ENCODE peak calls at places on chromosomes 7 and 10, in five cellular contexts. U is AG09309, M is PC-3, Y is A549, R is ascending aorta. L is an unnamed sample.

GRCh38 chr7:47710201-47710935 is 128.5 kb upstream of the TNS3 start:
- DNase-seq in M (no peak), Y (no peak), U (no peak), R (no peak), L (peak)

GRCh38 chr10:117460846-117461765 is 81.4 kb upstream of the EMX2 start:
- DNase-seq in M (peak), R (no peak), Y (no peak), U (peak), L (no peak)

GRCh38 chr7:99499356-99499712 is 747 bp downstream of the ZNF394 start:
- DNase-seq in Y (peak), R (no peak), U (no peak), M (no peak), L (no peak)

GRCh38 chr7:290554-291301 is 758 bp downstream of the FOXL3 start:
- DNase-seq in R (peak), Y (no peak), U (no peak), M (no peak), L (no peak)

GRCh38 chr7:101916876-101917275 is 99.5 kb downstream of the CUX1 start:
- DNase-seq in Y (no peak), M (no peak), R (no peak), U (no peak), L (no peak)

GRCh38 chr7:87747681-87748080 is 119.5 kb downstream of the RUNDC3B start:
- DNase-seq in Y (no peak), M (no peak), R (no peak), U (no peak), L (no peak)

GRCh38 chr10:103967433-103968142 is 648 bp downstream of the SLK start:
- DNase-seq in R (peak), U (no peak), Y (peak), M (peak), L (no peak)

GRCh38 chr7:5484921-5485320 is 61.3 kb upstream of the TNRC18 start:
- DNase-seq in M (no peak), U (no peak), R (no peak), Y (no peak), L (no peak)

GRCh38 chr10:126252884-126253612 is 135.2 kb downstream of the ADAM12 start:
- DNase-seq in M (peak), Y (peak), R (no peak), U (peak), L (peak)

GRCh38 chr10:124693801-124694416 is 50.3 kb downstream of the FAM53B start:
- DNase-seq in U (no peak), Y (no peak), R (no peak), M (no peak), L (peak)

GRCh38 chr10:22600516-22600915 is 113.9 kb downstream of the PIP4K2A start:
- DNase-seq in Y (no peak), M (no peak), R (no peak), U (no peak), L (no peak)
- H3K4me3 ChIP-seq in Y (no peak), M (no peak), R (no peak), U (no peak), L (no peak)

GRCh38 chr10:74104996-74105395 is 45.6 kb downstream of the AP3M1 start:
- DNase-seq in M (no peak), R (no peak), Y (no peak), U (no peak), L (no peak)

GRCh38 chr10:74107391-74107790 is 43.2 kb downstream of the AP3M1 start:
- DNase-seq in R (no peak), U (no peak), Y (no peak), M (no peak), L (no peak)

GRCh38 chr10:74099836-74100235 is 50.8 kb downstream of the AP3M1 start:
- DNase-seq in R (no peak), M (no peak), U (no peak), Y (no peak), L (no peak)

GRCh38 chr10:74104480-74104879 is 46.1 kb downstream of the AP3M1 start:
- DNase-seq in R (no peak), U (no peak), M (no peak), Y (no peak), L (no peak)

GRCh38 chr10:74103560-74104248 is 46.9 kb downstream of the AP3M1 start:
- DNase-seq in M (peak), Y (peak), R (no peak), U (no peak), L (peak)
- TF ChIP-seq CTCF in M (peak), Y (peak), R (peak), U (peak), L (peak)

GRCh38 chr10:21498416-21498815 is 27.1 kb downstream of the SKIDA1 start:
- DNase-seq in R (no peak), U (no peak), Y (no peak), M (no peak), L (no peak)
- H3K4me3 ChIP-seq in R (no peak), U (no peak), Y (no peak), M (no peak), L (no peak)

DNA sequence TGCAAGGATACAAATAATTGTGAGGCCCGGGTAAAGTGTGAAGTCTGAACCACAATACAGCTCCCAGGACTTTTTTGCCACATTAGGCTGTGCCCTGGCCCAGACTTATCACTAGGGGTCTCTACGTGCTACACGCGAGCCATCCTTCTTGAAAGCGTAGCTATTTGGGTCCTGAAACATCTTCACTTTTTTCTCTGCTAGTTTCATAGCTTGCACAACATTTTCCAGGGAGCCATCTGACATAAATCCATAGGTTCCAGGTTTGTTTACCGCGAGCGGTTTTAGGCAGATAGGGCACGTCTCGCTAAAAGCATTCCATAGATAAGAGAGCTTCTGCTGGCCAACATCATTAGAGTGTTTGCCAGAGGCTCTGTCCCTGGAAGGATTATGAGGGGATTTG is 226.5 kb downstream of the RPS24 start:
- DNase-seq in U (no peak), M (no peak), Y (no peak), R (no peak), L (peak)
- TF ChIP-seq CTCF in U (no peak), M (peak), Y (no peak), R (no peak), L (peak)

GRCh38 chr10:123392182-123392930 is 238.2 kb downstream of the BUB3 start:
- DNase-seq in R (peak), M (no peak), U (no peak), Y (no peak), L (no peak)
- H3K4me3 ChIP-seq in R (no peak), M (no peak), U (no peak), Y (no peak), L (no peak)

GRCh38 chr7:34158754-34159153 is 253.4 kb downstream of the BMPER start:
- DNase-seq in M (no peak), R (no peak), U (no peak), Y (no peak), L (no peak)
- TF ChIP-seq CTCF in M (peak), R (no peak), U (no peak), Y (no peak), L (peak)

GRCh38 chr7:27148031-27148775 is 629 bp upstream of the HOXA6 start:
- DNase-seq in Y (no peak), U (no peak), R (peak), M (peak), L (no peak)
- H3K4me3 ChIP-seq in Y (no peak), U (no peak), R (peak), M (peak), L (no peak)

GRCh38 chr10:52879181-52879607 is 106.6 kb upstream of the MBL2 start:
- DNase-seq in Y (no peak), R (no peak), U (no peak), M (peak), L (peak)

GRCh38 chr10:52879651-52880050 is 107.1 kb upstream of the MBL2 start:
- DNase-seq in R (no peak), U (no peak), Y (no peak), M (peak), L (peak)

GRCh38 chr10:52889611-52890010 is 117.0 kb upstream of the MBL2 start:
- DNase-seq in R (no peak), Y (no peak), U (no peak), M (no peak), L (no peak)

DNA sequence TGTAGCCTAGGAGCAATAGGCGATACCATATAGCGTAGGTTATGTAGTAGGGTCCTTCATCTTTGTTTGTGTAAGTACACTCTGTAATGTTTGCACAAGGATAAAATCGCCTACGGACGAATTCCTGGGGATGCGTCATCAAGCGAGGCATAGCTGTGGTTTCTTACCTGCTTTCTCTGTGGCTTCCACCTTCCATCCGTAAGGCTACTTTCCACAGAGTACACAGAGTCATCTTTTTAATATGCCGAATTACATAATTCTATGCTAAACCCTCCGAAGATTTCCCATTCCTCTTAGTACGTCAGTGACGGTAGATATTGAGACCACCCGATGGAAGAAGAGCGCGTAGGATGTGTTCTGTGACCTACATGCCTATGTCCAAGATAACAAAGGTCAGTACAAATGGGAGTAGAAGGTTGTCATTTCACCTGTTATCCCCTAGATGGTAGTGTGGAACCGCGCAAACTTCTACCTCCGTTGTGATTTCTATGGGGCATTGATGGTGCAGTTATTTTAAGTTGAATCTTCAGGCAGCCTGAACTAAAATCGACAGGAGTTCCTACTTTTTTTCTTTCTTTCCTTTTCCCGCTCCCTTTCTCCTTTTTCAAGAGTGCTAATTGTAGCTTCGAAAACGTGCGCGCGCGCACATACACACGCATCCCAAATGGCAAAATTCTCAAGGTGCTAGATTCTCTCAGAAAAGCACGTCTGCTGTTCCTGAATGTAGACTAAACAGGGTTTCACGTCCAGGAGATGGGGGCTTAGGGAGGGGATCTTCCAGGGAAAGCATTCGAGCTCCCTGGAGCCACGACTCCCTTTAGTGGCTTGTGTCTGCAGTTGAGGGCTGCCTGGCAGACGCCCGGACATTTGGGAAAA is 111.7 kb upstream of the MBL2 start:
- DNase-seq in Y (peak), M (peak), R (no peak), U (no peak), L (peak)
- TF ChIP-seq CTCF in Y (peak), M (peak), R (peak), U (peak), L (peak)